ENCODE peak calls at places on chromosomes 3 and 15, in eight cellular contexts. One of them, this sample, is unnamed.

GRCh38 chr3:39721076-39721475 is 88.3 kb upstream of the MYRIP start:
- DNase-seq in COLO829: no peak
- DNase-seq in H7: no peak
- DNase-seq in heart right ventricle: no peak
- DNase-seq in stimulated activated CD4-positive, alpha-beta T cell treated with anti-CD3 and anti-CD28 coated beads, TNF-alpha, amount 100 ng/mL, for 24 hours: no peak
- DNase-seq in anterior cingulate cortex: no peak
- DNase-seq in nucleus accumbens: no peak
- DNase-seq in A549: no peak
- DNase-seq in this sample: no peak

GRCh38 chr3:127473244-127474024 is 117.1 kb downstream of the TPRA1 start:
- DNase-seq in COLO829: no peak
- DNase-seq in H7: peak
- DNase-seq in heart right ventricle: no peak
- DNase-seq in stimulated activated CD4-positive, alpha-beta T cell treated with anti-CD3 and anti-CD28 coated beads, TNF-alpha, amount 100 ng/mL, for 24 hours: no peak
- DNase-seq in anterior cingulate cortex: no peak
- DNase-seq in nucleus accumbens: no peak
- DNase-seq in A549: peak
- DNase-seq in this sample: peak

GRCh38 chr15:22253676-22254408 is 173.5 kb downstream of the OR4M2 start:
- DNase-seq in COLO829: no peak
- DNase-seq in H7: no peak
- DNase-seq in heart right ventricle: no peak
- DNase-seq in stimulated activated CD4-positive, alpha-beta T cell treated with anti-CD3 and anti-CD28 coated beads, TNF-alpha, amount 100 ng/mL, for 24 hours: no peak
- DNase-seq in anterior cingulate cortex: no peak
- DNase-seq in nucleus accumbens: no peak
- DNase-seq in A549: no peak
- DNase-seq in this sample: peak

GRCh38 chr15:60392601-60392985 is 5.2 kb downstream of the ANXA2 start:
- DNase-seq in COLO829: no peak
- DNase-seq in H7: no peak
- DNase-seq in heart right ventricle: no peak
- DNase-seq in stimulated activated CD4-positive, alpha-beta T cell treated with anti-CD3 and anti-CD28 coated beads, TNF-alpha, amount 100 ng/mL, for 24 hours: peak
- DNase-seq in anterior cingulate cortex: no peak
- DNase-seq in nucleus accumbens: no peak
- DNase-seq in A549: peak
- DNase-seq in this sample: no peak

GRCh38 chr3:11563749-11564148 is 80.0 kb downstream of the VGLL4 start:
- DNase-seq in COLO829: no peak
- DNase-seq in H7: peak
- DNase-seq in heart right ventricle: no peak
- DNase-seq in stimulated activated CD4-positive, alpha-beta T cell treated with anti-CD3 and anti-CD28 coated beads, TNF-alpha, amount 100 ng/mL, for 24 hours: no peak
- DNase-seq in anterior cingulate cortex: no peak
- DNase-seq in nucleus accumbens: no peak
- DNase-seq in A549: no peak
- DNase-seq in this sample: no peak

GRCh38 chr3:4071481-4072184 is 231.5 kb upstream of the SETMAR start:
- DNase-seq in COLO829: no peak
- DNase-seq in H7: peak
- DNase-seq in heart right ventricle: no peak
- DNase-seq in stimulated activated CD4-positive, alpha-beta T cell treated with anti-CD3 and anti-CD28 coated beads, TNF-alpha, amount 100 ng/mL, for 24 hours: no peak
- DNase-seq in anterior cingulate cortex: no peak
- DNase-seq in nucleus accumbens: no peak
- DNase-seq in A549: no peak
- DNase-seq in this sample: no peak

GRCh38 chr3:94811836-94812235 is 749.0 kb downstream of the NSUN3 start:
- DNase-seq in COLO829: no peak
- DNase-seq in H7: no peak
- DNase-seq in heart right ventricle: no peak
- DNase-seq in stimulated activated CD4-positive, alpha-beta T cell treated with anti-CD3 and anti-CD28 coated beads, TNF-alpha, amount 100 ng/mL, for 24 hours: no peak
- DNase-seq in anterior cingulate cortex: no peak
- DNase-seq in nucleus accumbens: no peak
- DNase-seq in A549: no peak
- DNase-seq in this sample: no peak

GRCh38 chr3:53089511-53089910 is 40.7 kb downstream of the RFT1 start:
- DNase-seq in COLO829: no peak
- DNase-seq in H7: no peak
- DNase-seq in heart right ventricle: peak
- DNase-seq in stimulated activated CD4-positive, alpha-beta T cell treated with anti-CD3 and anti-CD28 coated beads, TNF-alpha, amount 100 ng/mL, for 24 hours: no peak
- DNase-seq in anterior cingulate cortex: no peak
- DNase-seq in nucleus accumbens: no peak
- DNase-seq in A549: no peak
- DNase-seq in this sample: no peak

GRCh38 chr15:33871911-33872760 is 96.2 kb upstream of the CHRM5 start:
- DNase-seq in COLO829: peak
- DNase-seq in H7: no peak
- DNase-seq in heart right ventricle: no peak
- DNase-seq in stimulated activated CD4-positive, alpha-beta T cell treated with anti-CD3 and anti-CD28 coated beads, TNF-alpha, amount 100 ng/mL, for 24 hours: no peak
- DNase-seq in anterior cingulate cortex: no peak
- DNase-seq in nucleus accumbens: no peak
- DNase-seq in A549: no peak
- DNase-seq in this sample: no peak

GRCh38 chr3:128280466-128281455 is 127.5 kb downstream of the EEFSEC start:
- DNase-seq in COLO829: no peak
- DNase-seq in H7: peak
- DNase-seq in heart right ventricle: no peak
- DNase-seq in stimulated activated CD4-positive, alpha-beta T cell treated with anti-CD3 and anti-CD28 coated beads, TNF-alpha, amount 100 ng/mL, for 24 hours: no peak
- DNase-seq in anterior cingulate cortex: no peak
- DNase-seq in nucleus accumbens: no peak
- DNase-seq in A549: no peak
- DNase-seq in this sample: no peak

GRCh38 chr3:53350652-53351051 is 3.3 kb upstream of the DCP1A start:
- DNase-seq in COLO829: peak
- DNase-seq in H7: peak
- DNase-seq in heart right ventricle: no peak
- DNase-seq in stimulated activated CD4-positive, alpha-beta T cell treated with anti-CD3 and anti-CD28 coated beads, TNF-alpha, amount 100 ng/mL, for 24 hours: no peak
- DNase-seq in anterior cingulate cortex: no peak
- DNase-seq in nucleus accumbens: no peak
- DNase-seq in A549: peak
- DNase-seq in this sample: peak

GRCh38 chr3:94234177-94234788 is 171.4 kb downstream of the NSUN3 start:
- DNase-seq in COLO829: peak
- DNase-seq in H7: peak
- DNase-seq in heart right ventricle: no peak
- DNase-seq in stimulated activated CD4-positive, alpha-beta T cell treated with anti-CD3 and anti-CD28 coated beads, TNF-alpha, amount 100 ng/mL, for 24 hours: no peak
- DNase-seq in anterior cingulate cortex: no peak
- DNase-seq in nucleus accumbens: no peak
- DNase-seq in A549: peak
- DNase-seq in this sample: peak

GRCh38 chr3:74268753-74269152 is 345.7 kb downstream of the CNTN3 start:
- DNase-seq in COLO829: no peak
- DNase-seq in H7: no peak
- DNase-seq in heart right ventricle: no peak
- DNase-seq in stimulated activated CD4-positive, alpha-beta T cell treated with anti-CD3 and anti-CD28 coated beads, TNF-alpha, amount 100 ng/mL, for 24 hours: no peak
- DNase-seq in anterior cingulate cortex: no peak
- DNase-seq in nucleus accumbens: no peak
- DNase-seq in A549: no peak
- DNase-seq in this sample: no peak